ENCODE peak calls at places on chromosomes 13 and 19, in seven cellular contexts. H is SK-N-SH, J is neural progenitor cell, E is mammary epithelial cell, R is gastrocnemius medialis, L is fibroblast of lung, O is GM12865. A is an unnamed sample.

GRCh38 chr19:19098703-19099632 is 35.2 kb downstream of the SLC25A42 start:
- DNase-seq in H (no peak), J (no peak), E (no peak), R (no peak), L (no peak), O (no peak), A (no peak)

GRCh38 chr19:10748924-10749434 is 31.1 kb downstream of the DNM2 start:
- DNase-seq in H (peak; percentile 79), J (no peak), E (peak; percentile 52), R (no peak), L (peak; percentile 38), O (no peak), A (peak; percentile 75)

GRCh38 chr13:99351772-99352171 is 44.6 kb upstream of the GPR183 start:
- DNase-seq in H (no peak), J (no peak), E (no peak), R (no peak), L (no peak), O (no peak), A (no peak)

GRCh38 chr19:41753936-41754529 is 1.3 kb upstream of the CEACAM6 start:
- DNase-seq in H (peak; percentile 49), J (peak; percentile 27), E (peak; percentile 19), R (no peak), L (peak; percentile 3), O (peak; percentile 56), A (peak; percentile 62)

GRCh38 chr19:43651758-43652545 is 12.3 kb upstream of the CADM4 start:
- DNase-seq in H (peak; percentile 72), J (peak; percentile 75), E (no peak), R (peak; percentile 43), L (peak; percentile 50), O (peak; percentile 79), A (peak; percentile 48)

GRCh38 chr13:48410199-48410598 is 2.7 kb downstream of the LPAR6 start:
- DNase-seq in H (no peak), J (no peak), E (peak; percentile 19), R (no peak), L (no peak), O (no peak), A (no peak)

GRCh38 chr13:90320663-90321062 is 1026.8 kb upstream of the MIR17HG start:
- DNase-seq in H (no peak), J (no peak), E (no peak), R (no peak), L (no peak), O (no peak), A (no peak)

GRCh38 chr19:42207767-42208259 is 9.7 kb downstream of the DEDD2 start:
- DNase-seq in H (no peak), J (no peak), E (peak; percentile 76), R (no peak), L (peak; percentile 89), O (no peak), A (peak; percentile 57)

GRCh38 chr13:41645313-41645712 is 188.0 kb downstream of the RGCC start:
- DNase-seq in H (no peak), J (no peak), E (peak; percentile 60), R (peak; percentile 75), L (peak; percentile 89), O (no peak), A (no peak)

GRCh38 chr13:113489549-113490495 is 689 bp downstream of the DCUN1D2 start:
- DNase-seq in H (peak; percentile 55), J (no peak), E (peak; percentile 38), R (no peak), L (peak; percentile 48), O (peak; percentile 50), A (no peak)

GRCh38 chr19:14413765-14414171 is 5.4 kb downstream of the DDX39A start:
- DNase-seq in H (peak; percentile 73), J (no peak), E (no peak), R (no peak), L (peak; percentile 78), O (no peak), A (no peak)

GRCh38 chr19:14413355-14413754 is 5.8 kb downstream of the DDX39A start:
- DNase-seq in H (no peak), J (no peak), E (no peak), R (no peak), L (no peak), O (no peak), A (no peak)

GRCh38 chr19:14419038-14419813 is at the start of gene DDX39A:
- DNase-seq in H (peak; percentile 95), J (peak; percentile 99), E (peak; percentile 99), R (peak; percentile 99), L (peak; percentile 100), O (peak; percentile 100), A (peak; percentile 99)

GRCh38 chr19:14418743-14419037 is 451 bp downstream of the DDX39A start:
- DNase-seq in H (no peak), J (no peak), E (no peak), R (no peak), L (no peak), O (peak; percentile 27), A (no peak)

GRCh38 chr19:14416743-14417214 is 2.4 kb downstream of the DDX39A start:
- DNase-seq in H (no peak), J (no peak), E (no peak), R (no peak), L (no peak), O (peak; percentile 42), A (no peak)
- H3K4me3 ChIP-seq in H (no peak overlapping the region), J (no peak overlapping the region), E (no peak overlapping the region), R (no peak overlapping the region), L (peak overlapping the region; percentile 11), O (peak overlapping the region; percentile 100), A (peak overlapping the region; percentile 98)

GRCh38 chr13:29817604-29818378 is 32.6 kb downstream of the UBL3 start:
- DNase-seq in H (peak; percentile 16), J (no peak), E (no peak), R (no peak), L (peak; percentile 22), O (peak; percentile 76), A (no peak)
- H3K4me3 ChIP-seq in H (peak overlapping the region; percentile 41), J (no peak overlapping the region), E (no peak overlapping the region), R (no peak overlapping the region), L (no peak overlapping the region), O (peak overlapping the region; percentile 24), A (no peak overlapping the region)

GRCh38 chr19:16638666-16639065 is 10.7 kb upstream of the MED26 start:
- DNase-seq in H (no peak), J (no peak), E (no peak), R (no peak), L (no peak), O (no peak), A (no peak)
- H3K4me3 ChIP-seq in H (no peak overlapping the region), J (no peak overlapping the region), E (no peak overlapping the region), R (no peak overlapping the region), L (no peak overlapping the region), O (no peak overlapping the region), A (no peak overlapping the region)

GRCh38 chr13:44142911-44143665 is 230.5 kb upstream of the SERP2 start:
- DNase-seq in H (no peak), J (no peak), E (peak; percentile 85), R (no peak), L (peak; percentile 76), O (no peak), A (no peak)
- H3K4me3 ChIP-seq in H (peak overlapping the region; percentile 65), J (peak overlapping the region; percentile 51), E (peak overlapping the region; percentile 59), R (peak overlapping the region; percentile 66), L (peak overlapping the region; percentile 58), O (no peak overlapping the region), A (no peak overlapping the region)

DNA sequence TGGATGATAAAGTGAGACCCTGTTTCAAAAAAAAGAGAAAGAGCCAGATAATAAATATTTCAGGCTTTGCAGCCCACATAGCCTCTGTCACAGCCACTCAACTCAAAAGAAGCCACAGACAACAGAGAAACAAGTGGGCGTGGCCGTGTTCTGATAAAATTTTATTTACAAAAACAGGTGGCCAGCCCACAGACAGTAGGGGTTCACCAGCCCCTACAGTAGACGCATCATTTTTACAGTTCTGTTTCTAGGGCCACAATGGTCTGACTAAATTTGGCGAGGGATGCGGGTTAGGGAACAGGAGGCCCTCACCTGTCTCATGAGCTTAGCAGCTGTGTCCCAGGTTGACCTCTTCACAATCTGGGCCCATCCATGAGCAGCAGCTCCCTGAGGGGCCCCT is 59.5 kb downstream of the ARHGEF18 start:
- DNase-seq in H (no peak), J (no peak), E (no peak), R (no peak), L (no peak), O (peak; percentile 61), A (no peak)
- H3K4me3 ChIP-seq in H (no peak overlapping the region), J (no peak overlapping the region), E (no peak overlapping the region), R (no peak overlapping the region), L (no peak overlapping the region), O (no peak overlapping the region), A (no peak overlapping the region)

DNA sequence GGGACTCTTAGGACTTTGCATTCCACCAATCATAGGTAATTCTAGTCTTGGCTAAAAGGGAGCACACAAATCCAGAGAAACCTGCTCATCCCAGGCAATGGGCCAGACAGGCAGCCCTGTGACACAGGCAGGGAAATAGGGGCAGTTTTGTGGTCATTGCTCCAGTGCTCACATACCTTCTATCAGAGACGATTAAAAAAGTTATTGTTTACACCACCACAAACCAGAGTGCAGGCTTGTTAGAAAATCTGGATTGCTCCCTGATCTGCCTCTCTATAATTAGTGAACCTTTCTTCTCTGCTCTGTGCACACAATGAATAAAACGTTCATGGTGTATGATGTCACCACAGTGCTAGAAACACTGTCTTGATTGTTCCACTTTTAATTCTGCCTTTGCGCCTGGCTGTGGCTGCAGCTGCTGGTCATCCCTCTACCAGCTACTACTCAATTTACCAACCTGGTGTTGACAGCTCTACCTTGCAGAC is 121.6 kb upstream of the SPATA13 start:
- DNase-seq in H (no peak), J (no peak), E (peak; percentile 57), R (no peak), L (peak; percentile 86), O (no peak), A (no peak)
- H3K4me3 ChIP-seq in H (no peak overlapping the region), J (no peak overlapping the region), E (no peak overlapping the region), R (no peak overlapping the region), L (peak overlapping the region; percentile 3), O (no peak overlapping the region), A (no peak overlapping the region)

GRCh38 chr19:40687525-40688016 is 2.9 kb downstream of the NUMBL start:
- DNase-seq in H (no peak), J (no peak), E (no peak), R (peak; percentile 77), L (peak; percentile 80), O (peak; percentile 37), A (peak; percentile 60)
- H3K4me3 ChIP-seq in H (no peak overlapping the region), J (no peak overlapping the region), E (no peak overlapping the region), R (no peak overlapping the region), L (peak overlapping the region; percentile 96), O (no peak overlapping the region), A (no peak overlapping the region)